ENCODE peak calls at places on chromosomes 3 and 15, in seven cellular contexts. U is K562; Q is endodermal cell; Y is heart right ventricle; M is left lung; F is naive thymus-derived CD4-positive, alpha-beta T cell; O is tibial artery. D is an unnamed sample.

GRCh38 chr15:44545934-44546802 is 9.2 kb downstream of the EIF3J start:
- DNase-seq in U (no peak), Q (no peak), Y (no peak), M (no peak), F (peak; percentile 19), O (no peak), D (no peak)

GRCh38 chr15:69524850-69525249 is 72.2 kb downstream of the RPLP1 start:
- DNase-seq in U (no peak), Q (peak; percentile 27), Y (no peak), M (no peak), F (no peak), O (peak; percentile 21), D (no peak)

GRCh38 chr3:196563721-196564225 is 4.6 kb downstream of the WDR53 start:
- DNase-seq in U (peak; percentile 25), Q (no peak), Y (no peak), M (no peak), F (no peak), O (no peak), D (no peak)

GRCh38 chr3:118688396-118688884 is 346.2 kb downstream of the IGSF11 start:
- DNase-seq in U (no peak), Q (no peak), Y (no peak), M (no peak), F (no peak), O (no peak), D (no peak)

GRCh38 chr3:138937690-138938055 is 9.3 kb downstream of the FOXL2 start:
- DNase-seq in U (no peak), Q (peak; percentile 76), Y (no peak), M (no peak), F (no peak), O (peak; percentile 43), D (no peak)

GRCh38 chr15:90015749-90016148 is 14.6 kb downstream of the ZNF710 start:
- DNase-seq in U (no peak), Q (no peak), Y (no peak), M (peak; percentile 15), F (no peak), O (peak; percentile 31), D (no peak)

GRCh38 chr15:64247906-64248541 is 85.2 kb upstream of the PPIB start:
- DNase-seq in U (peak; percentile 59), Q (peak; percentile 59), Y (no peak), M (no peak), F (no peak), O (no peak), D (no peak)

GRCh38 chr3:32592696-32593353 is 22.2 kb upstream of the DYNC1LI1 start:
- DNase-seq in U (no peak), Q (peak; percentile 78), Y (no peak), M (no peak), F (no peak), O (no peak), D (no peak)

GRCh38 chr3:135650309-135650708 is 315.2 kb upstream of the PPP2R3A start:
- DNase-seq in U (no peak), Q (no peak), Y (no peak), M (no peak), F (no peak), O (no peak), D (no peak)

GRCh38 chr3:62939707-62940106 is 64.5 kb upstream of the CADPS start:
- DNase-seq in U (no peak), Q (no peak), Y (no peak), M (no peak), F (no peak), O (no peak), D (no peak)

GRCh38 chr3:4995500-4996053 is 16.3 kb downstream of the BHLHE40 start:
- DNase-seq in U (no peak), Q (peak; percentile 60), Y (no peak), M (no peak), F (no peak), O (no peak), D (no peak)

DNA sequence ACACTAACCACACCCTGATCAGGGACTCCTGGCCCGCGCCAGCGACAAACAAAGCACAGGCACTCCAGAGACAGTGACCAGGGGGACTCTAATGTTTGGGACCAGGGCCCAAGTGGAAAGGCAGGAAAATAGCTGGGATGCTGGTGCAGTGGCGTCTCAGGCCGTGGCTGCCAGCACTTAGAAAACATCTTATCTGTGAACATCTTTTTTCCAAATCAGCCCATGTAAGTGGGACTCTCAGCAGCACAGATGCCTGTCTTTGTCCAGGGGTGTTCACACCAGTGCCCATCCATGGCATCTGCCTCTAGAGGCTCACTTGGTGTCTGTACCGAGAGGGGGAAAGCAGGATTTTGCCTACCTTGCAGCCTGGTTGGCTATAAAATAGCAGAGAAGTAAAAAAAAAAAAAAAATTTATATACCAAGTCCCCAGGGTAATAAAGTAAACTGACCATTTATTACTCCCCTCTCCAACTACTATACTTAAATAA is 26.7 kb downstream of the SLC12A8 start:
- DNase-seq in U (no peak), Q (peak; percentile 36), Y (no peak), M (no peak), F (no peak), O (no peak), D (no peak)
- H3K4me3 ChIP-seq in U (no peak overlapping the region), Q (no peak overlapping the region), Y (no peak overlapping the region), M (no peak overlapping the region), F (no peak overlapping the region), O (no peak overlapping the region), D (no peak overlapping the region)

DNA sequence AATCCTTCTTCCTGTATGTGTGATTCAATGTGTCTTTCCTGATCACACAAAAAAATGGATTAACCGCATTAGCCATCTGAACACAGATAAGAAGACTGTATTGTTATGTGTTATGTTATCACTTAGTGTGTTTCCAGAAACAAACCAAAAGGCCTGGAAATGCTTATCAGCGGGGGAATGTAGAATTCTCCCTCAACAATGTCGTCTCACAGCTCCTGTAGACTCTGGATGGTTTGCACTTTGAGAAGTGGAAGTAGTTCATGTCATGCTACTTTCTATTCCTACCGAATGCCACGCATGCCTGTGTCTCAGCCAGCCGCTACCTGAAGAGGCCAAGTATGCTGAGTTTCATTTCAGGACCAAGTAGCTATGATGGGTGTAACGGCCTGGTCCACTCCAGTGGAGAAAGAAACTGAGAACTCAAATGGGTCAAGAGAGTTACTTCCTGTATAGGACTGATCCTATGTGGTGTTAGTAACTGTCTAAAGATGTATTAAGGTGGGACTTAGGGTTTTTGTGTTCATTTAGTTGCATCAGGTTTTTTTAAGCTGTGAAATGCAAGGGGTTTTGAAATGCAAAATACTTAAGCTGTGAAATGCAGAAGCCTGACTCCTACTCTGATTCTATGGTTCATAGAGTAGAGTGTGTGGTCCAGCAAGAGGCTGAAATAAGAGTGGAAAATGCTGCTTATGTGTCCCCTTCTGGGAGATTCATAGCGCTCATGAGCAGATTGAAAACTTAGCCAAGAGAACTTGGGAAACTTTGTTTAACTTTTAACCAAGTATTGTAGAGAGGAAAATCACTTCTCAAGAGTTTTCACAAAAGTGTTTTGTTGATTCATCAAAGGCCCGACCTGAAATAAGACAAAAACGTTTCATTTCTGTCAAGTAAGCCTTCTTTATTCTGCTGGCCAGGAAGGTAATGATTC is 118.5 kb upstream of the LMOD3 start:
- DNase-seq in U (no peak), Q (peak; percentile 61), Y (no peak), M (peak; percentile 47), F (no peak), O (no peak), D (no peak)
- H3K4me1 ChIP-seq in U (no peaks in the 10 kb centered on the region), Q (peaks cover 22% of the 10 kb centered on the region), Y (peaks cover 10% of the 10 kb centered on the region), M (peaks cover 18% of the 10 kb centered on the region), F (peaks cover 9% of the 10 kb centered on the region), O (peaks cover 4% of the 10 kb centered on the region), D (peaks cover 5% of the 10 kb centered on the region)

DNA sequence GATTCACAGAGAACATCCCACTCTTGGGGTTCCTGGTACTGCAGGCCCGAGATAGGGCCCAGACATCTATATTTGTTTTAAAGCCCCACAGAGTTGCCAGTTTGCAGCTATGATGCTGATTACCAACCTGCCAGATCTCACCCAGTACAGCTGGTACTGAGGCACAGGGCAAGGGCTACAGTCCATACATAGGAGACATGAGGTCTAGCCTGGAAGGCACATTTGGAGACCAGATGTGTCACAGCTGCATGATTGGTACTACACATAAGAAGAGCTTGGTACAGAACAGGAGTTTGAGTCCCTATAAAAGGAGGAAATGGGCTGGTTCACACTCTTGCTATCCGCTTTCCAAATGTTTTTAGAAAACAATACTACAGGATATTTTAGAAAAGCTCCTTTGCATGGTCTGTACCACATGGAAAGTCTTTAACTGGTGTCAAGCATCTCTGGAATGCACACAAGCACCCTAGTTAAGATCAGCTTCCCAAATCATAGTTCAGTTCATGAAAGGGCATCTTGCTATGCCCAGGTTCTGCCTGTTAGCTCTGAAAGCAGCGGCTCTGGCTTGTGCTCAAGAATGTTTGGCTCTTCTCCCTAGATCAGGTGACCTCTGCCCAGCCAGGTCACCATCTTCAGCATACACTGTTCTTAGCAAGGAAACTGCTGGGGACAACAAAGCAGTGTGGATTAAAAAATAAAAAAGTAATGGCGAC is 20.6 kb downstream of the MTMR14 start:
- DNase-seq in U (no peak), Q (no peak), Y (no peak), M (peak; percentile 57), F (no peak), O (no peak), D (no peak)
- H3K27ac ChIP-seq in U (no peak overlapping the region), Q (no peak overlapping the region), Y (peak overlapping the region; percentile 33), M (no peak overlapping the region), F (no peak overlapping the region), O (no peak overlapping the region), D (no peak overlapping the region)

DNA sequence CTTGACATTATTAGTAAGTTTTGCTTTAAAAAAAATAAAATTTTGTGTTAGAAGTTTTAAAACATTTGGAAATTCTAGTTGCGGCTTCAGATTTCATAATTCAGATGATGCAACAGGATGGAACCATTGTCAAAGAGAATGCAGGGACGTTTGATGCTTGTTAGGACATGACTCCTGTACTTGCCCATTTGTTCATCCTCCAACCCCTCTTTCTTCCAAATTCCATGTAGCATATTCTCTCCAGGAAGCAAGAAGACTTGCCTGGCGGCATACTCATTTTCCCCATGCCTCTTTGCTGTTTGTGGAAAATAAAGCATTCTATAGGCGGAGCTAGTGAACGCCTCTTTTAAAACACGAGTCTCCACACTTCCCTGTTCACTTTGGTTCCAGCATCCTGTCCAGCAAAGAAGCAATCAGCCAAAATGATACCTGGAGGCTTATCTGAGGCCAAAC is at the start of gene CSTA:
- DNase-seq in U (no peak), Q (no peak), Y (no peak), M (no peak), F (no peak), O (no peak), D (no peak)
- H3K4me3 ChIP-seq in U (no peak within 1 kb of the TSS), Q (no peak within 1 kb of the TSS), Y (no peak within 1 kb of the TSS), M (peak within 1 kb of the TSS; percentile 5), F (no peak within 1 kb of the TSS), O (no peak within 1 kb of the TSS), D (no peak within 1 kb of the TSS)

GRCh38 chr15:45647828-45648227 is 13.0 kb downstream of the SQOR start:
- DNase-seq in U (no peak), Q (no peak), Y (no peak), M (no peak), F (no peak), O (no peak), D (no peak)
- H3K4me1 ChIP-seq in U (no peaks in the 10 kb centered on the region), Q (no peaks in the 10 kb centered on the region), Y (peaks cover 15% of the 10 kb centered on the region), M (peaks cover 27% of the 10 kb centered on the region), F (peaks cover 8% of the 10 kb centered on the region), O (peaks cover 49% of the 10 kb centered on the region), D (no peaks in the 10 kb centered on the region)

GRCh38 chr3:124982855-124983254 is 48.3 kb upstream of the MUC13 start:
- DNase-seq in U (no peak), Q (no peak), Y (no peak), M (no peak), F (no peak), O (no peak), D (no peak)
- H3K27ac ChIP-seq in U (no peak overlapping the region), Q (no peak overlapping the region), Y (no peak overlapping the region), M (no peak overlapping the region), F (no peak overlapping the region), O (no peak overlapping the region), D (no peak overlapping the region)